ENCODE peak calls at places on chromosomes 2 and 18, in eight cellular contexts. D is GM12865, G is nephron progenitor cell, I is lung, W is OCI-LY7, H is choroid plexus epithelial cell, J is Calu3, V is cardiac fibroblast. P is an unnamed sample.

GRCh38 chr18:47595816-47596501 is 334.5 kb downstream of the SMAD2 start:
- DNase-seq in D (peak), G (no peak), I (no peak), W (peak), H (no peak), J (peak), V (no peak), P (peak)

GRCh38 chr2:240293126-240293864 is 142.2 kb upstream of the GPC1 start:
- DNase-seq in D (no peak), G (no peak), I (no peak), W (no peak), H (no peak), J (no peak), V (no peak), P (no peak)

GRCh38 chr2:67394734-67395133 is 2.4 kb upstream of the ETAA1 start:
- DNase-seq in D (no peak), G (no peak), I (no peak), W (no peak), H (peak), J (peak), V (peak), P (no peak)

GRCh38 chr18:50649821-50650220 is 89.9 kb downstream of the MAPK4 start:
- DNase-seq in D (no peak), G (no peak), I (peak), W (no peak), H (peak), J (no peak), V (peak), P (no peak)

GRCh38 chr2:208440716-208441115 is 34.1 kb downstream of the PTH2R start:
- DNase-seq in D (no peak), G (no peak), I (no peak), W (no peak), H (no peak), J (no peak), V (no peak), P (no peak)

GRCh38 chr2:189441709-189442074 is 418 bp downstream of the WDR75 start:
- DNase-seq in D (no peak), G (no peak), I (no peak), W (no peak), H (no peak), J (no peak), V (no peak), P (peak)

GRCh38 chr18:9671214-9671613 is 36.9 kb upstream of the RAB31 start:
- DNase-seq in D (no peak), G (no peak), I (no peak), W (no peak), H (no peak), J (no peak), V (no peak), P (no peak)

GRCh38 chr18:11857177-11857887 is 6.1 kb downstream of the CHMP1B start:
- DNase-seq in D (no peak), G (peak), I (no peak), W (no peak), H (peak), J (peak), V (peak), P (no peak)

GRCh38 chr2:65300134-65300771 is 72.6 kb downstream of the ACTR2 start:
- DNase-seq in D (no peak), G (no peak), I (peak), W (no peak), H (peak), J (no peak), V (peak), P (no peak)

GRCh38 chr2:43228341-43228751 is 1.9 kb upstream of the ZFP36L2 start:
- DNase-seq in D (peak), G (no peak), I (no peak), W (peak), H (no peak), J (no peak), V (no peak), P (no peak)

GRCh38 chr2:43225788-43226557 is 433 bp downstream of the ZFP36L2 start:
- DNase-seq in D (peak), G (peak), I (peak), W (peak), H (peak), J (peak), V (peak), P (peak)

GRCh38 chr2:43227830-43228280 is 1.4 kb upstream of the ZFP36L2 start:
- DNase-seq in D (no peak), G (no peak), I (no peak), W (no peak), H (no peak), J (no peak), V (no peak), P (peak)

GRCh38 chr2:43226558-43226954 is at the start of gene ZFP36L2:
- DNase-seq in D (peak), G (peak), I (peak), W (peak), H (peak), J (peak), V (peak), P (peak)

DNA sequence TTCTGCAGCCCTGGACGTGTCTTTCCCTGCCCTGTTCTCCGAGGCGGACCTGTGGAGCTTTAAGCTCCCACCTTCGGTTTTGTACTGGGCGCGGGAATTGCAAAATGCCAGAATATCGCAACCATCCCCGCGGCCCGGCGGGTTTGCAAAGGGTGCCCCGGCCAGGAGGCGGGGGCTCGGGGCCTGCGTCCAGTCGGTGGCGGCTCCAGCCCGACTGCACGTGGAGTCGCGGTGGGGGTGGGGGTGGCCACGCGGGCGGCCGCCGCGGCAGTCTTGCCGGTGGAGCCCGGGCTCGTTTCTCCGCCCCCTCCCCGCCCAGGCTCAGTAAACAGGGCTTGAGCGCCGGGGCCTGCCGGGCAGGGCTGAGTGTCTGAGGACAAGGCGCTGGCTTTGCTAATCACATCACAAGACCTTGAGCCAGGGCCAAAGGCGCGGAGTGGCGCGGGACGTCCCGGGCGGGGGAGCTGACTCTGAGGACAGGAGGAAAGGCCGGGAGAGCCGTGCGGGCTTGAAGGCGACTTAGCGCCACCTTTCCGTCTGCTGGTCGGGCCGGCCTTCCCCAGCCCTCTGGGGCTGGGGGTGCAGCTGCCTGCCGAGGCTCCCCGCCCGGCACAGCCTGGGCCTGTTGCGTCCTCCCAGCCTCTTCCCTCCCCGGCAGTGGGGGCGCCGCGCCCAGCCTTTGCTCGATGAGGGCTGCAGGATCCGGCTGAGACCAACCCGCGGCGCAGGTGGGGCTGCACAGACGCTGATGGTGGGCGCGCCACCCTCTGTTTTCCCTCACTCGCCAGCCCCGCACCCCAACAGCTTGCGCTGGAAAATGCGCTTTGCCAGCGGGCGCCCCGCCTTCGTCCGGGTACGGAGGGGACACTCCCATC is 786 bp upstream of the ZFP36L2 start:
- DNase-seq in D (peak), G (peak), I (peak), W (peak), H (peak), J (peak), V (peak), P (peak)
- TF ChIP-seq CTCF in D (peak), G (no peak), I (peak), W (peak), H (peak), J (no peak), V (peak), P (peak)

GRCh38 chr2:84526562-84526961 is 10.3 kb downstream of the DNAH6 start:
- DNase-seq in D (no peak), G (no peak), I (no peak), W (no peak), H (peak), J (no peak), V (peak), P (no peak)
- TF ChIP-seq CTCF in D (no peak), G (no peak), I (no peak), W (no peak), H (peak), J (no peak), V (no peak), P (no peak)

GRCh38 chr2:119352357-119352756 is 14.3 kb downstream of the C2orf76 start:
- DNase-seq in D (peak), G (no peak), I (no peak), W (peak), H (peak), J (no peak), V (no peak), P (peak)

GRCh38 chr2:119354860-119355259 is 11.8 kb downstream of the C2orf76 start:
- DNase-seq in D (no peak), G (no peak), I (no peak), W (no peak), H (no peak), J (no peak), V (no peak), P (no peak)

GRCh38 chr2:119349289-119349688 is 17.3 kb downstream of the C2orf76 start:
- DNase-seq in D (no peak), G (no peak), I (no peak), W (no peak), H (no peak), J (no peak), V (no peak), P (no peak)

DNA sequence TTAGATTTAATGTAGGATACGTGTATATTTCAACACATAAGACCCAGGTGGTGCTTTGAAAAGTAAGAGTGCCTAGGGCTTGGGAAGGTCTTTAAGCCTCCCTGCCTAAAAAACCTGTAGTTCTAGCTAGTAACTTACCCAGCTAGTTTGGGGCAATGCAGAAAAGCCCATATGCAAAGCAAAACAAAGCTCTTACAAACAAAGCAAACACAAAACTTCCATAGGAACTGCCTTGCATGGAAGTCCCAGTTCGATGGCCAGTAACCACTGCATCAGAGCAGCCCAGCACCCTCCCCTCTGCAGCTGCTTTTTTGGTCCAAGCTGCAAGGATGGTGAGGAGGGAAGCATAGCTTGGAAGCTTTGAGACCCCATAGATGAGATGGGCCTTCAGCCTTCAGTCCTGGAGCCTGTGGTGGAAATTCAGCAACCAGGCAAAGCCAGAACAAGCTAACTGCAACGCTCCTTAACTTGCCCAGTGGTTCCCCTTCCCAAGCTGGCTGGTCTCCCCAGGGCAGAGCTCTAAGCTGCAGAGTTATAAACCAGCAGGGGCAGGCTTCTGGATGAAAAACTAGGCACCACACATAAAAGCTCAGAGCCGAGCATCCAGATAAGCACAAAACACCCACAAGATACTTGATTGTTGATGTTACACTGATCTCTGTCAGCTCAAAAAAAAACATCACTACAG is 16.2 kb downstream of the C2orf76 start:
- DNase-seq in D (no peak), G (no peak), I (no peak), W (peak), H (no peak), J (no peak), V (no peak), P (no peak)
- TF ChIP-seq CTCF in D (no peak), G (no peak), I (no peak), W (peak), H (peak), J (no peak), V (no peak), P (no peak)

DNA sequence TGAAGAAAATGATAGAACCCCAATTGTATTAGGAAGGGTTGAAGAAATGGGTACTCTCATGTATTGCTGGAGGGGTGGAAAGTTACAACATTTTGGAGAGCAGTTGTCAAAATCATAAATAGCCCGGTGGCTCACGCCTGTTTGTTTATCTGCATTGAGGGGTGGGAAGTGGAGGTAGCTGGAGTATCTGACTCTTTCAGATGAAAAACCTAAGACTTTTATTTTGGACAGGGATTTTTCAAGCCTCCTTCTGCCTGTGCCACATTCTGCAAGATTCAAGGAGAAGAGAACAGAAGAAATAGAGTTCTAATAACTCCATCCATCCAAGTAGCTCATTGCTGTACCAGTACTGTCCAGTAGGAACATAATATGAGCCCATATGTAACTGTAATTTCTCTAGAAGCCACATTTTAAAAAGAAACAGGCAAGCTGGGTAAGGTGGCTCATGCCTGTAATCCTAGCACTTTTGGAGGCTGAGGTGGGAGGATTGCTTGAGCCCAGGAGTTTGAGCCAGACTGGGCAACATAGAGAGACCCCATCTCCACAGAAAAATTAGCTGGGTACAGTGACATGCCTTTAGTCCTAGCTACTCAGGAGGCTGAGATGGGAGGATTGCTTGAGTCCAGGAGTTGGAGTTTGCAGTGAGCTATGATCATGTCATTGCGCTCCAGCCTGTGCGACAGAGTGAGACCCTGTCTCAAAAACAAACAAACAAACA is 35.5 kb upstream of the NT5DC4 start:
- DNase-seq in D (no peak), G (no peak), I (no peak), W (peak), H (peak), J (no peak), V (no peak), P (no peak)
- TF ChIP-seq CTCF in D (peak), G (peak), I (no peak), W (peak), H (peak), J (no peak), V (peak), P (no peak)

GRCh38 chr2:137881711-137882110 is 82.6 kb upstream of the HNMT start:
- DNase-seq in D (no peak), G (no peak), I (no peak), W (no peak), H (no peak), J (no peak), V (no peak), P (no peak)
- TF ChIP-seq CTCF in D (no peak), G (no peak), I (no peak), W (no peak), H (no peak), J (no peak), V (no peak), P (no peak)